ENCODE peak calls at places on chromosome 10, in four cellular contexts. One of them, this sample, is unnamed.

GRCh38 chr10:51910596-51910995 is 211.2 kb upstream of the CSTF2T start:
- DNase-seq in IMR-90: no peak
- DNase-seq in H1: no peak
- DNase-seq in mesendoderm: no peak
- DNase-seq in this sample: no peak

GRCh38 chr10:49512121-49512809 is 26.7 kb downstream of the ERCC6 start:
- DNase-seq in IMR-90: peak; percentile 43
- DNase-seq in mesendoderm: peak; percentile 50
- DNase-seq in H1: no peak
- DNase-seq in this sample: no peak

GRCh38 chr10:71302874-71303568 is 16.0 kb upstream of the SLC29A3 start:
- DNase-seq in H1: no peak
- DNase-seq in IMR-90: peak; percentile 61
- DNase-seq in mesendoderm: peak; percentile 74
- DNase-seq in this sample: peak; percentile 32

GRCh38 chr10:14723052-14723689 is 51.5 kb downstream of the FAM107B start:
- DNase-seq in H1: no peak
- DNase-seq in IMR-90: no peak
- DNase-seq in mesendoderm: no peak
- DNase-seq in this sample: no peak

GRCh38 chr10:75379817-75380216 is 21.7 kb downstream of the ZNF503 start:
- DNase-seq in mesendoderm: no peak
- DNase-seq in H1: no peak
- DNase-seq in IMR-90: no peak
- DNase-seq in this sample: no peak

GRCh38 chr10:95391570-95392249 is 100.9 kb upstream of the PDLIM1 start:
- DNase-seq in mesendoderm: peak; percentile 63
- DNase-seq in H1: no peak
- DNase-seq in IMR-90: peak; percentile 46
- DNase-seq in this sample: peak; percentile 21

GRCh38 chr10:67086324-67087139 is 160.7 kb downstream of the LRRTM3 start:
- DNase-seq in mesendoderm: no peak
- DNase-seq in IMR-90: no peak
- DNase-seq in H1: no peak
- DNase-seq in this sample: no peak

GRCh38 chr10:87952612-87953011 is 89.2 kb downstream of the PTEN start:
- DNase-seq in IMR-90: no peak
- DNase-seq in H1: no peak
- DNase-seq in mesendoderm: no peak
- DNase-seq in this sample: no peak

GRCh38 chr10:43140414-43140813 is 2.2 kb downstream of the CSGALNACT2 start:
- DNase-seq in H1: no peak
- DNase-seq in mesendoderm: no peak
- DNase-seq in IMR-90: peak; percentile 98
- DNase-seq in this sample: no peak

GRCh38 chr10:11440250-11441150 is 170.9 kb downstream of the USP6NL start:
- DNase-seq in H1: peak; percentile 38
- DNase-seq in mesendoderm: no peak
- DNase-seq in IMR-90: no peak
- DNase-seq in this sample: no peak

GRCh38 chr10:88791924-88792323 is 10.6 kb upstream of the LIPM start:
- DNase-seq in H1: no peak
- DNase-seq in mesendoderm: peak; percentile 87
- DNase-seq in IMR-90: peak; percentile 8
- DNase-seq in this sample: peak; percentile 8

GRCh38 chr10:21649441-21649872 is 115.4 kb downstream of the MLLT10 start:
- DNase-seq in H1: no peak
- DNase-seq in mesendoderm: peak; percentile 31
- DNase-seq in IMR-90: no peak
- DNase-seq in this sample: no peak

GRCh38 chr10:114771157-114771556 is 50.4 kb upstream of the FHIP2A start:
- DNase-seq in mesendoderm: no peak
- DNase-seq in H1: no peak
- DNase-seq in IMR-90: no peak
- DNase-seq in this sample: no peak

GRCh38 chr10:31897506-31897905 is 31.1 kb downstream of the ARHGAP12 start:
- DNase-seq in mesendoderm: no peak
- DNase-seq in IMR-90: peak; percentile 22
- DNase-seq in H1: no peak
- DNase-seq in this sample: no peak

GRCh38 chr10:80416401-80417098 is 8.2 kb downstream of the PRXL2A start:
- DNase-seq in IMR-90: no peak
- DNase-seq in mesendoderm: no peak
- DNase-seq in H1: no peak
- DNase-seq in this sample: no peak

GRCh38 chr10:99395750-99396445 is 34.5 kb downstream of the GOT1 start:
- DNase-seq in mesendoderm: peak; percentile 91
- DNase-seq in H1: no peak
- DNase-seq in IMR-90: peak; percentile 83
- DNase-seq in this sample: no peak

GRCh38 chr10:84469470-84469869 is 141.1 kb downstream of the CCSER2 start:
- DNase-seq in IMR-90: no peak
- DNase-seq in mesendoderm: no peak
- DNase-seq in H1: no peak
- DNase-seq in this sample: no peak

GRCh38 chr10:50554995-50555568 is 68.7 kb downstream of the SGMS1 start:
- DNase-seq in H1: no peak
- DNase-seq in IMR-90: peak; percentile 67
- DNase-seq in mesendoderm: peak; percentile 46
- DNase-seq in this sample: no peak

GRCh38 chr10:103622935-103623574 is 129.6 kb downstream of the NEURL1 start:
- DNase-seq in IMR-90: no peak
- DNase-seq in mesendoderm: no peak
- DNase-seq in H1: no peak
- DNase-seq in this sample: no peak

GRCh38 chr10:130234171-130234965 is 98.2 kb downstream of the GLRX3 start:
- DNase-seq in mesendoderm: no peak
- DNase-seq in H1: no peak
- DNase-seq in IMR-90: no peak
- DNase-seq in this sample: no peak

GRCh38 chr10:78861456-78862327 is 207.1 kb upstream of the ZMIZ1 start:
- DNase-seq in H1: peak; percentile 27
- DNase-seq in IMR-90: no peak
- DNase-seq in mesendoderm: no peak
- DNase-seq in this sample: no peak

GRCh38 chr10:101775273-101776131 is at the start of gene FGF8:
- DNase-seq in H1: peak; percentile 49
- DNase-seq in IMR-90: no peak
- DNase-seq in mesendoderm: no peak
- DNase-seq in this sample: no peak

GRCh38 chr10:113381906-113382562 is 170.8 kb upstream of the HABP2 start:
- DNase-seq in H1: no peak
- DNase-seq in mesendoderm: peak; percentile 45
- DNase-seq in IMR-90: peak; percentile 57
- DNase-seq in this sample: no peak

GRCh38 chr10:3409928-3410327 is 237.3 kb upstream of the PITRM1 start:
- DNase-seq in H1: no peak
- DNase-seq in IMR-90: no peak
- DNase-seq in mesendoderm: no peak
- DNase-seq in this sample: no peak

GRCh38 chr10:49106451-49106850 is 8.9 kb downstream of the VSTM4 start:
- DNase-seq in mesendoderm: no peak
- DNase-seq in IMR-90: no peak
- DNase-seq in H1: no peak
- DNase-seq in this sample: no peak

GRCh38 chr10:63703740-63704345 is 182.6 kb downstream of the REEP3 start:
- DNase-seq in IMR-90: no peak
- DNase-seq in H1: no peak
- DNase-seq in mesendoderm: no peak
- DNase-seq in this sample: no peak

GRCh38 chr10:13987472-13987871 is 343.3 kb downstream of the FRMD4A start:
- DNase-seq in mesendoderm: no peak
- DNase-seq in IMR-90: peak; percentile 91
- DNase-seq in H1: no peak
- DNase-seq in this sample: no peak

GRCh38 chr10:131205556-131205955 is 106.0 kb downstream of the TCERG1L start:
- DNase-seq in IMR-90: no peak
- DNase-seq in H1: peak; percentile 27
- DNase-seq in mesendoderm: no peak
- DNase-seq in this sample: no peak

GRCh38 chr10:7196284-7196683 is 214.6 kb downstream of the SFMBT2 start:
- DNase-seq in IMR-90: no peak
- DNase-seq in H1: no peak
- DNase-seq in mesendoderm: no peak
- DNase-seq in this sample: no peak

GRCh38 chr10:17387861-17388503 is 66.4 kb downstream of the ST8SIA6 start:
- DNase-seq in IMR-90: no peak
- DNase-seq in mesendoderm: peak; percentile 77
- DNase-seq in H1: no peak
- DNase-seq in this sample: no peak

GRCh38 chr10:26987851-26988250 is 112.4 kb downstream of the ANKRD26 start:
- DNase-seq in IMR-90: no peak
- DNase-seq in mesendoderm: no peak
- DNase-seq in H1: no peak
- DNase-seq in this sample: no peak

GRCh38 chr10:28763471-28763870 is 86.2 kb downstream of the BAMBI start:
- DNase-seq in H1: no peak
- DNase-seq in mesendoderm: no peak
- DNase-seq in IMR-90: no peak
- DNase-seq in this sample: peak; percentile 38
- H3K18ac ChIP-seq in H1: no peak overlapping the region
- H3K18ac ChIP-seq in mesendoderm: no peak overlapping the region
- H3K18ac ChIP-seq in IMR-90: no peak overlapping the region
- H3K18ac ChIP-seq in this sample: no peak overlapping the region

GRCh38 chr10:32942081-32942480 is 15.9 kb downstream of the ITGB1 start:
- DNase-seq in H1: no peak
- DNase-seq in mesendoderm: no peak
- DNase-seq in IMR-90: no peak
- DNase-seq in this sample: no peak

GRCh38 chr10:32941357-32941756 is 16.7 kb downstream of the ITGB1 start:
- DNase-seq in mesendoderm: no peak
- DNase-seq in H1: no peak
- DNase-seq in IMR-90: no peak
- DNase-seq in this sample: no peak

GRCh38 chr10:32938554-32939061 is 19.4 kb downstream of the ITGB1 start:
- DNase-seq in H1: no peak
- DNase-seq in mesendoderm: peak; percentile 68
- DNase-seq in IMR-90: no peak
- DNase-seq in this sample: no peak

GRCh38 chr10:32939296-32940111 is 18.5 kb downstream of the ITGB1 start:
- DNase-seq in mesendoderm: no peak
- DNase-seq in H1: no peak
- DNase-seq in IMR-90: no peak
- DNase-seq in this sample: no peak

DNA sequence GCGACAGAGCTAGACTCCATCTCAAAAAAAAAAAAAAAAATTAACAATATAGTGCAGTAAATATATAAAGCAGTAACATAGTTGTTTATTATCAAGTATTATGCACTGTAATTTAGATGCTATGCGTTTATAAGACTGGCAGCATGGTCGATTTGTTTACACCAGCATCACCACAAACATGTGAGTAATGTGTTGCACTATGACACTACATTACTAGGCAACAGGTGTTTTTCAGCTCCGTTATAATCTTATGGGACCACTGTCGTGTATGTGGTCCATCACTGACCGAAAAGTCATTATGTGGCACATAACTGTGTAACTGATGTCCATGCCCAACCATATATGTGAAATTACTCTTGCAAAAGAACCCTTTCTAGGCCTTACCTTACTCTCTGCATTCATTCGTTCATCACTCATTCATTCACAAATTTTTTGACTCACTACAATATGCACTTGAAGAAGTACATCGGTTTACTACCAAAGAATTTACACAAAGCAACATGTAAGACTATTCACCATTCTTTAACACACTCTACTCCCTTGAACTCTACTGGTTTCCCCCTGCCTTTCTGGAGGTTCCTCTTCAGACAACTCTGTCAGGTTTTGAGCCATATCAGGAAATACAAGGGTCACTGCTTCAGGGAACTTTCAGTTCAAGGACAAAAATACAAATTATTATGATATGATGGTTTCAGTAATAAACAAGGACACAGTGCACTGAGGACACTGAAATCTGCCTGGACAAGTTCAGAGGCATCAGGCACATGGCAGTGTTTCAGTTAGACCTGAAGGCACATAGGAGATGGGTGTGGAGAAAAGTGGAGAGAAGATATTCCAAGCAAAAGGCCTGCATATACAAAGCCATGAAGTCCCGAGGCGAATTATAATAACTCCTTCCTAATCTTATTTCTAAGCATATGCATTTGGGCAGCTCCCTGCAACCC is 17.4 kb downstream of the ITGB1 start:
- DNase-seq in mesendoderm: no peak
- DNase-seq in IMR-90: no peak
- DNase-seq in H1: no peak
- DNase-seq in this sample: no peak
- H3K9ac ChIP-seq in mesendoderm: no peak overlapping the region
- H3K9ac ChIP-seq in IMR-90: no peak overlapping the region
- H3K9ac ChIP-seq in H1: no peak overlapping the region
- H3K9ac ChIP-seq in this sample: no peak overlapping the region

DNA sequence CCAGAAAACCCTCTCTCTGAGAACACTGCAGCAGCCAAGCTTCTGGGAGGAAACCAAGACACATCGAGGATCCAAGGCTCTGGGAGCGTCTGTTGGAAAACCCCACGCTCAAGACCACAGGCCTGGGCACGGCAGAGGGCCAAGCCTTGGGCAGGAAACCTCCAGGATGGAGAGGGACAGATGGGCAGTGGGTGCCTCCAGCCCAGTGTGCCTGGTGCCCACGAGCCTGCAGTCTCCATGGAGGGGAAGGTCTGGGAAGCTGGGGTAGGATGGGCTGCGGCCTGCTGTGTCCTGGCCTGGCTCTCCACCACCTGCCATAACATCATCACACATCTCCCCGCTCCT is 96.1 kb downstream of the FAM53B start:
- DNase-seq in H1: no peak
- DNase-seq in IMR-90: no peak
- DNase-seq in mesendoderm: no peak
- DNase-seq in this sample: no peak
- H4K8ac ChIP-seq in H1: peak overlapping the region; percentile 18
- H4K8ac ChIP-seq in IMR-90: peak overlapping the region; percentile 79
- H4K8ac ChIP-seq in mesendoderm: no peak overlapping the region
- H4K8ac ChIP-seq in this sample: no peak overlapping the region

DNA sequence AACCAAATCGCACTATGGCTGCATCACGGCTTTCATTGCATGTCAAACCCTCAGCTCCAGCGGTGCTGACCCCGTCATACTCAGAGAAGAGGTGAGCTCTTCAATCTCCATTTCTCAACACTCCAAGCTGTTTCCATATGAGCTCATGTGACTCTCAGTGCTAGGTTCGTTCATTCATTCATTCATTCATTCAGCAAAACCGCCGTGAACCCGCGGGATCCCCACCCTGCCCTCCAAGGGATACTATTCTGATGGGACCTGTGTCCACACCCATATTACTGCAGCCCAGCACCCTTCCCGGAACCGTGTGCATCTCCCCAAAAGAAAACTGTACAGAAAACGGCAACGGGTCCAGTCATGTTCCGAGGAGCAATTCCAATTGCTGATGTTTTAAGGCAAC is 184.7 kb downstream of the DIP2C start:
- DNase-seq in IMR-90: no peak
- DNase-seq in H1: no peak
- DNase-seq in mesendoderm: no peak
- DNase-seq in this sample: no peak
- H3K18ac ChIP-seq in IMR-90: no peak overlapping the region
- H3K18ac ChIP-seq in H1: no peak overlapping the region
- H3K18ac ChIP-seq in mesendoderm: no peak overlapping the region
- H3K18ac ChIP-seq in this sample: no peak overlapping the region